ENCODE peak calls at places on chromosomes 12 and 14, in six cellular contexts. One of them, this sample, is unnamed.

GRCh38 chr12:112107728-112108447 is 695 bp downstream of the NAA25 start:
- DNase-seq in pancreas: peak
- DNase-seq in left cardiac atrium: peak
- DNase-seq in iris pigment epithelial cell: no peak
- DNase-seq in aorta: no peak
- DNase-seq in activated CD8-positive, alpha-beta T cell treated with anti-CD3 and anti-CD28 coated beads for 36 hours: peak
- DNase-seq in this sample: peak

GRCh38 chr14:86035882-86036281 is 505.9 kb downstream of the FLRT2 start:
- DNase-seq in pancreas: no peak
- DNase-seq in left cardiac atrium: no peak
- DNase-seq in iris pigment epithelial cell: peak
- DNase-seq in aorta: no peak
- DNase-seq in activated CD8-positive, alpha-beta T cell treated with anti-CD3 and anti-CD28 coated beads for 36 hours: peak
- DNase-seq in this sample: no peak

GRCh38 chr14:77301103-77301502 is 19.6 kb downstream of the POMT2 start:
- DNase-seq in pancreas: peak
- DNase-seq in left cardiac atrium: peak
- DNase-seq in iris pigment epithelial cell: peak
- DNase-seq in aorta: peak
- DNase-seq in activated CD8-positive, alpha-beta T cell treated with anti-CD3 and anti-CD28 coated beads for 36 hours: peak
- DNase-seq in this sample: peak

GRCh38 chr12:80763874-80764273 is 47.2 kb downstream of the MYF5 start:
- DNase-seq in pancreas: no peak
- DNase-seq in left cardiac atrium: no peak
- DNase-seq in iris pigment epithelial cell: peak
- DNase-seq in aorta: no peak
- DNase-seq in activated CD8-positive, alpha-beta T cell treated with anti-CD3 and anti-CD28 coated beads for 36 hours: peak
- DNase-seq in this sample: no peak

GRCh38 chr14:78319826-78320635 is 149.9 kb downstream of the NRXN3 start:
- DNase-seq in pancreas: no peak
- DNase-seq in left cardiac atrium: no peak
- DNase-seq in iris pigment epithelial cell: no peak
- DNase-seq in aorta: no peak
- DNase-seq in activated CD8-positive, alpha-beta T cell treated with anti-CD3 and anti-CD28 coated beads for 36 hours: no peak
- DNase-seq in this sample: no peak

GRCh38 chr14:54177861-54178591 is 218.8 kb upstream of the CDKN3 start:
- DNase-seq in pancreas: no peak
- DNase-seq in left cardiac atrium: no peak
- DNase-seq in iris pigment epithelial cell: peak
- DNase-seq in aorta: no peak
- DNase-seq in activated CD8-positive, alpha-beta T cell treated with anti-CD3 and anti-CD28 coated beads for 36 hours: no peak
- DNase-seq in this sample: no peak

GRCh38 chr12:69821441-69822204 is 3.4 kb upstream of the MYRFL start:
- DNase-seq in pancreas: no peak
- DNase-seq in left cardiac atrium: no peak
- DNase-seq in iris pigment epithelial cell: peak
- DNase-seq in aorta: no peak
- DNase-seq in activated CD8-positive, alpha-beta T cell treated with anti-CD3 and anti-CD28 coated beads for 36 hours: no peak
- DNase-seq in this sample: no peak

GRCh38 chr14:104150201-104151027 is 12.0 kb downstream of the KIF26A start:
- DNase-seq in pancreas: peak
- DNase-seq in left cardiac atrium: no peak
- DNase-seq in iris pigment epithelial cell: peak
- DNase-seq in aorta: no peak
- DNase-seq in activated CD8-positive, alpha-beta T cell treated with anti-CD3 and anti-CD28 coated beads for 36 hours: no peak
- DNase-seq in this sample: no peak

GRCh38 chr12:132558861-132559623 is 51.3 kb downstream of the LRCOL1 start:
- DNase-seq in pancreas: no peak
- DNase-seq in left cardiac atrium: no peak
- DNase-seq in iris pigment epithelial cell: peak
- DNase-seq in aorta: no peak
- DNase-seq in activated CD8-positive, alpha-beta T cell treated with anti-CD3 and anti-CD28 coated beads for 36 hours: peak
- DNase-seq in this sample: no peak

GRCh38 chr14:91835920-91836843 is 31.2 kb downstream of the TC2N start:
- DNase-seq in pancreas: peak
- DNase-seq in left cardiac atrium: peak
- DNase-seq in iris pigment epithelial cell: no peak
- DNase-seq in aorta: peak
- DNase-seq in activated CD8-positive, alpha-beta T cell treated with anti-CD3 and anti-CD28 coated beads for 36 hours: peak
- DNase-seq in this sample: no peak

GRCh38 chr14:59819446-59820088 is 51.0 kb downstream of the RTN1 start:
- DNase-seq in pancreas: no peak
- DNase-seq in left cardiac atrium: no peak
- DNase-seq in iris pigment epithelial cell: no peak
- DNase-seq in aorta: no peak
- DNase-seq in activated CD8-positive, alpha-beta T cell treated with anti-CD3 and anti-CD28 coated beads for 36 hours: no peak
- DNase-seq in this sample: no peak

GRCh38 chr14:104140463-104141331 is 2.3 kb downstream of the KIF26A start:
- DNase-seq in pancreas: peak
- DNase-seq in left cardiac atrium: peak
- DNase-seq in iris pigment epithelial cell: no peak
- DNase-seq in aorta: peak
- DNase-seq in activated CD8-positive, alpha-beta T cell treated with anti-CD3 and anti-CD28 coated beads for 36 hours: no peak
- DNase-seq in this sample: no peak

This sample was measured in right atrium auricular region.